ENCODE peak calls at places on chromosomes 5 and 9, in five cellular contexts. O, C, X, B and F are unnamed samples.

GRCh38 chr5:159040181-159040580 is 59.5 kb downstream of the EBF1 start:
- DNase-seq in O (no peak), C (no peak), X (no peak), B (no peak), F (no peak)

GRCh38 chr5:151047814-151048425 is 27.5 kb downstream of the GPX3 start:
- DNase-seq in C (no peak), O (peak; percentile 38), X (peak; percentile 24), B (peak; percentile 42), F (peak; percentile 41)

GRCh38 chr9:114507726-114508125 is 2.5 kb upstream of the WHRN start:
- DNase-seq in C (no peak), B (peak; percentile 38), O (peak; percentile 41), X (no peak), F (peak; percentile 32)

GRCh38 chr9:22693151-22693550 is 246.5 kb downstream of the DMRTA1 start:
- DNase-seq in O (no peak), B (no peak), C (no peak), X (no peak), F (no peak)

GRCh38 chr5:137376127-137376526 is 123.0 kb downstream of the SPOCK1 start:
- DNase-seq in X (no peak), B (no peak), C (no peak), O (no peak), F (no peak)

GRCh38 chr5:50751064-50751657 is 84.7 kb downstream of the PARP8 start:
- DNase-seq in B (peak; percentile 57), O (peak; percentile 66), C (peak; percentile 35), X (peak; percentile 62), F (peak; percentile 65)

GRCh38 chr9:131432597-131433301 is 38.9 kb downstream of the PRRC2B start:
- DNase-seq in B (peak; percentile 97), X (peak; percentile 87), O (peak; percentile 78), C (peak; percentile 82), F (peak; percentile 92)

GRCh38 chr5:170732685-170733084 is 50.8 kb upstream of the GABRP start:
- DNase-seq in O (no peak), X (no peak), C (no peak), B (no peak), F (no peak)

GRCh38 chr5:126503602-126504104 is 80.4 kb downstream of the GRAMD2B start:
- DNase-seq in O (peak; percentile 73), X (peak; percentile 71), B (peak; percentile 66), C (peak; percentile 45), F (peak; percentile 58)

GRCh38 chr5:31213676-31214638 is 20.5 kb downstream of the CDH6 start:
- DNase-seq in B (no peak), C (no peak), O (no peak), X (no peak), F (no peak)

GRCh38 chr9:109707355-109707754 is 72.6 kb upstream of the PALM2AKAP2 start:
- DNase-seq in B (no peak), C (no peak), X (no peak), O (no peak), F (no peak)

GRCh38 chr5:131986161-131986912 is 25.1 kb downstream of the ACSL6 start:
- DNase-seq in O (no peak), B (peak; percentile 51), C (no peak), X (no peak), F (no peak)

GRCh38 chr9:131418143-131419028 is 24.5 kb downstream of the PRRC2B start:
- DNase-seq in X (peak; percentile 66), B (peak; percentile 48), C (no peak), O (no peak), F (peak; percentile 37)

GRCh38 chr5:172849636-172850453 is 15.8 kb downstream of the ERGIC1 start:
- DNase-seq in B (no peak), X (no peak), O (no peak), C (no peak), F (no peak)

GRCh38 chr5:17156463-17156862 is 61.0 kb upstream of the BASP1 start:
- DNase-seq in X (peak; percentile 43), O (no peak), B (peak; percentile 56), C (peak; percentile 34), F (peak; percentile 36)

GRCh38 chr5:88833371-88834107 is 49.4 kb downstream of the MEF2C start:
- DNase-seq in O (peak; percentile 83), B (peak; percentile 80), X (peak; percentile 60), C (peak; percentile 85), F (peak; percentile 86)

GRCh38 chr9:19533373-19533772 is 124.6 kb downstream of the ACER2 start:
- DNase-seq in B (peak; percentile 6), C (peak; percentile 50), X (peak; percentile 2), O (peak; percentile 89), F (peak; percentile 82)

GRCh38 chr5:144815131-144815530 is 644.5 kb downstream of the KCTD16 start:
- DNase-seq in O (no peak), X (no peak), B (no peak), C (no peak), F (peak; percentile 13)

GRCh38 chr5:170218730-170219129 is 14.1 kb upstream of the C5orf58 start:
- DNase-seq in O (no peak), C (no peak), X (no peak), B (no peak), F (no peak)

GRCh38 chr5:53490747-53491146 is 10.3 kb downstream of the FST start:
- DNase-seq in O (peak; percentile 50), C (peak; percentile 42), B (peak; percentile 90), X (peak; percentile 47), F (peak; percentile 72)

GRCh38 chr9:111898331-111899096 is 1.9 kb downstream of the UGCG start:
- DNase-seq in X (no peak), B (peak; percentile 19), O (peak; percentile 36), C (no peak), F (peak; percentile 62)

GRCh38 chr9:111900081-111900805 is 3.6 kb downstream of the UGCG start:
- DNase-seq in C (no peak), X (no peak), B (no peak), O (peak; percentile 21), F (peak; percentile 54)

GRCh38 chr9:111896942-111897830 is 572 bp downstream of the UGCG start:
- DNase-seq in B (peak; percentile 78), O (peak; percentile 51), C (no peak), X (peak; percentile 39), F (peak; percentile 41)

GRCh38 chr9:111895996-111896941 is at the start of gene UGCG:
- DNase-seq in O (peak; percentile 95), C (peak; percentile 81), X (peak; percentile 89), B (peak; percentile 97), F (peak; percentile 85)

DNA sequence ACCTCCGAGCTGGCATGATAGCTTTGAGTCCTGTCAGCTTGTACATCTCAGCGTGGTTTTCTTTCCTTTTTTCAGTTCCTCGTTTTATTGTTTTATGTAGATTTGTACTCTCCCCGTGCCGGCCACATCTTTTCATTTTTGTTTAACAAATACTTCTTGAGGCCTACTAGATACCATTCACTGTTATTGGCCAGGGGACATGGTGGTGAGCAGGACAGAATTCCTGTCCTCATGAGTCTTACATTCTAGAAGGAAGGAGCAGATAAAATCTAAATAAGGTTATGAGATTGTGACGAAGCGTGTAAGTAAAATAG is 1.2 kb downstream of the UGCG start:
- DNase-seq in X (peak; percentile 43), B (peak; percentile 23), C (no peak), O (peak; percentile 42), F (peak; percentile 62)
- H3K4me3 ChIP-seq in X (peak overlapping the region; percentile 87), B (peak overlapping the region; percentile 97), C (peak overlapping the region; percentile 90), O (peak overlapping the region; percentile 90), F (peak overlapping the region; percentile 92)

GRCh38 chr9:137956039-137956438 is 78.5 kb downstream of the CACNA1B start:
- DNase-seq in X (no peak), B (no peak), C (no peak), O (no peak), F (no peak)

GRCh38 chr9:137955224-137955570 is 77.6 kb downstream of the CACNA1B start:
- DNase-seq in B (no peak), C (no peak), O (no peak), X (no peak), F (no peak)

GRCh38 chr9:137956688-137957385 is 79.3 kb downstream of the CACNA1B start:
- DNase-seq in O (no peak), C (no peak), X (no peak), B (no peak), F (no peak)

GRCh38 chr9:137953683-137954438 is 76.3 kb downstream of the CACNA1B start:
- DNase-seq in X (no peak), C (no peak), O (no peak), B (no peak), F (no peak)

DNA sequence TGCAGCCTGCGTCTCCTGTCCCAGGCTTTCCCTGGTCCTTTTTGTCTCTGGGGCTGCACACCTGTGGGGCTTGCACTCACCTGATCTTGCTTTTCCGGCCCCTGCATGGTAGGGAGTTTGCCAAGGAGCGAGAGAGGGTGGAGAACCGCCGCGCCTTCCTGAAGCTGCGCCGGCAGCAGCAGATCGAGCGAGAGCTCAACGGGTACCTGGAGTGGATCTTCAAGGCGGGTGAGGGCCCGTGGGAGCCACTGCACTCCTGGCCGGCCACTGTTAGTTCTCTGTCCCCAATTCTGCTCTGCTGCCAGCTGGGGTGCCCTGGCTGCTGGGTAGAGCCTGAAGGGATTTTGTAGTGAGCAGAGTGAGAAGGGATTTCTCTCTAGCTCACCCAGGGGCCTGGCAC is 78.0 kb downstream of the CACNA1B start:
- DNase-seq in B (no peak), C (no peak), O (no peak), X (no peak), F (no peak)
- TF ChIP-seq CTCF in B (no peak), C (no peak), O (no peak), X (no peak), F (no peak)

GRCh38 chr9:85717220-85717619 is 24.5 kb downstream of the AGTPBP1 start:
- DNase-seq in X (no peak), O (no peak), B (no peak), C (no peak), F (no peak)

GRCh38 chr9:85727500-85727899 is 14.3 kb downstream of the AGTPBP1 start:
- DNase-seq in B (no peak), C (no peak), O (peak; percentile 44), X (no peak), F (peak; percentile 11)

GRCh38 chr9:85726737-85727136 is 15.0 kb downstream of the AGTPBP1 start:
- DNase-seq in X (no peak), O (no peak), C (no peak), B (no peak), F (no peak)

GRCh38 chr9:85723220-85723619 is 18.5 kb downstream of the AGTPBP1 start:
- DNase-seq in C (no peak), B (no peak), O (no peak), X (no peak), F (no peak)
- H3K4me3 ChIP-seq in C (no peak overlapping the region), B (no peak overlapping the region), O (no peak overlapping the region), X (no peak overlapping the region), F (no peak overlapping the region)

GRCh38 chr9:111102793-111103474 is 64.7 kb upstream of the LPAR1 start:
- DNase-seq in O (peak; percentile 21), B (peak; percentile 58), C (no peak), X (no peak), F (peak; percentile 37)

GRCh38 chr9:111108946-111109345 is 70.7 kb upstream of the LPAR1 start:
- DNase-seq in X (peak; percentile 84), O (peak; percentile 89), C (peak; percentile 34), B (peak; percentile 97), F (peak; percentile 76)

GRCh38 chr9:111106202-111106601 is 67.9 kb upstream of the LPAR1 start:
- DNase-seq in B (no peak), O (no peak), X (no peak), C (no peak), F (no peak)

GRCh38 chr9:111110805-111111204 is 72.5 kb upstream of the LPAR1 start:
- DNase-seq in O (no peak), C (no peak), B (no peak), X (no peak), F (no peak)

DNA sequence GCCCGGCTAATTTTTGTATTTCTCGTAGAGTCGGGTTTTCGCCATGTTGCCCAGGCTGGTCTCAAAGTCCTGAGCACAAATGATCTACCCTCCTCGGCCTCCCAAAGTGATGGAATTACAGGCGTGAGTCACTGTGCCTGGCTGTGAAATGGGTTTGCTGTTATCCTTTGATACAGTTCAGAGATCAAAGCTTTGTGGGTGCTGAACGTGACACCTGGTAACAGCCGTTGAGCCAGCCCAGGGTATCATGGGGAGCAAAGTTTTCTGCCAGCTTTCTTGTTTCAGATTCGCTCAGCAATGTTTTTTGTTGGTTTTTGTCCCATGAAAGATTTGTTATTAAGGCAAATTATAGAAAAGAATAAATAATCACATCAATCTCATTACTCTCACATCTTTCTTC is 68.9 kb upstream of the LPAR1 start:
- DNase-seq in C (no peak), O (no peak), X (no peak), B (no peak), F (no peak)
- TF ChIP-seq CTCF in C (no peak), O (no peak), X (no peak), B (no peak), F (no peak)